ENCODE peak calls at places on chromosome 21, in four cellular contexts. C is spleen, N is SK-N-SH, E is suprapubic skin. D is an unnamed sample. For H3K4me1, the result is how much of the 10 kb centered on the place peaks cover.

GRCh38 chr21:46050651-46051378 is 47.1 kb upstream of the COL6A2 start:
- DNase-seq in C (no peak), N (no peak), E (no peak), D (peak)

GRCh38 chr21:44487831-44488230 is 32.5 kb downstream of the LRRC3 start:
- DNase-seq in C (peak), N (no peak), E (no peak), D (no peak)

GRCh38 chr21:46226920-46227599 is 1.5 kb downstream of the LSS start:
- DNase-seq in C (peak), N (no peak), E (no peak), D (no peak)

GRCh38 chr21:45988366-45989347 is 7.1 kb downstream of the COL6A1 start:
- DNase-seq in C (peak), N (no peak), E (peak), D (no peak)

GRCh38 chr21:29102791-29103257 is 27.6 kb upstream of the MAP3K7CL start:
- DNase-seq in C (no peak), N (no peak), E (no peak), D (no peak)

GRCh38 chr21:35528109-35529042 is 479.3 kb upstream of the RUNX1 start:
- DNase-seq in C (peak), N (no peak), E (no peak), D (peak)

GRCh38 chr21:46540087-46540710 is 64.7 kb downstream of the S100B start:
- DNase-seq in C (no peak), N (no peak), E (no peak), D (no peak)

GRCh38 chr21:44370027-44370735 is 16.8 kb downstream of the TRPM2 start:
- DNase-seq in C (peak), N (peak), E (no peak), D (peak)

GRCh38 chr21:41426656-41427311 is 745 bp downstream of the MX1 start:
- DNase-seq in C (peak), N (peak), E (no peak), D (no peak)

GRCh38 chr21:35086357-35086756 is 37.3 kb upstream of the RUNX1 start:
- DNase-seq in C (no peak), N (no peak), E (no peak), D (no peak)

GRCh38 chr21:18026359-18026758 is 207.2 kb upstream of the C21orf91 start:
- DNase-seq in C (no peak), N (no peak), E (no peak), D (no peak)

GRCh38 chr21:23574932-23575331 is 2032.3 kb downstream of the MRPL39 start:
- DNase-seq in C (no peak), N (no peak), E (no peak), D (no peak)

GRCh38 chr21:45886610-45887026 is 95.0 kb upstream of the COL6A1 start:
- DNase-seq in C (peak), N (no peak), E (no peak), D (no peak)

GRCh38 chr21:15534450-15534886 is 195.3 kb upstream of the USP25 start:
- DNase-seq in C (no peak), N (no peak), E (no peak), D (no peak)

GRCh38 chr21:45512626-45513002 is 29.6 kb downstream of the SLC19A1 start:
- DNase-seq in C (no peak), N (no peak), E (peak), D (no peak)

GRCh38 chr21:36507397-36508018 is 27.6 kb upstream of the CLDN14 start:
- DNase-seq in C (no peak), N (no peak), E (no peak), D (no peak)

GRCh38 chr21:41622831-41623548 is 115.0 kb upstream of the TMPRSS2 start:
- DNase-seq in C (no peak), N (no peak), E (no peak), D (no peak)

GRCh38 chr21:29091032-29091431 is 17.6 kb upstream of the CCT8 start:
- DNase-seq in C (no peak), N (no peak), E (no peak), D (no peak)

GRCh38 chr21:41582298-41582840 is 74.4 kb upstream of the TMPRSS2 start:
- DNase-seq in C (no peak), N (no peak), E (peak), D (no peak)

GRCh38 chr21:45439901-45440461 is 35.0 kb downstream of the COL18A1 start:
- DNase-seq in C (peak), N (no peak), E (no peak), D (no peak)

GRCh38 chr21:17576080-17576835 is 36.4 kb downstream of the BTG3 start:
- DNase-seq in C (no peak), N (peak), E (no peak), D (no peak)

GRCh38 chr21:45887788-45888187 is 93.8 kb upstream of the COL6A1 start:
- DNase-seq in C (peak), N (peak), E (no peak), D (no peak)

GRCh38 chr21:17607684-17608083 is 5.0 kb downstream of the BTG3 start:
- DNase-seq in C (no peak), N (no peak), E (no peak), D (no peak)

GRCh38 chr21:45487891-45488600 is 54.2 kb downstream of the SLC19A1 start:
- DNase-seq in C (no peak), N (no peak), E (no peak), D (no peak)

GRCh38 chr21:16838330-16838729 is 674.5 kb upstream of the CXADR start:
- DNase-seq in C (no peak), N (no peak), E (no peak), D (no peak)

GRCh38 chr21:15094706-15095105 is 29.9 kb upstream of the NRIP1 start:
- DNase-seq in C (no peak), N (no peak), E (no peak), D (no peak)

GRCh38 chr21:15978158-15978805 is 248.5 kb downstream of the USP25 start:
- DNase-seq in C (no peak), N (peak), E (no peak), D (no peak)

GRCh38 chr21:16302851-16303282 is 573.1 kb downstream of the USP25 start:
- DNase-seq in C (no peak), N (no peak), E (no peak), D (no peak)

GRCh38 chr21:36849461-36849860 is 117.0 kb downstream of the HLCS start:
- DNase-seq in C (no peak), N (no peak), E (no peak), D (no peak)

GRCh38 chr21:34989337-34990151 is 59.6 kb downstream of the RUNX1 start:
- DNase-seq in C (no peak), N (no peak), E (no peak), D (no peak)

GRCh38 chr21:15264084-15264483 is 199.3 kb upstream of the NRIP1 start:
- DNase-seq in C (no peak), N (no peak), E (no peak), D (no peak)

GRCh38 chr21:36859744-36860501 is 106.5 kb downstream of the HLCS start:
- DNase-seq in C (peak), N (peak), E (no peak), D (peak)

GRCh38 chr21:37737497-37737896 is 178.8 kb downstream of the KCNJ6 start:
- DNase-seq in C (no peak), N (no peak), E (no peak), D (no peak)

GRCh38 chr21:36773111-36773510 is 74.2 kb downstream of the SIM2 start:
- DNase-seq in C (no peak), N (no peak), E (no peak), D (peak)

GRCh38 chr21:37006521-37007291 is at the start of gene RIPPLY3:
- DNase-seq in C (no peak), N (peak), E (no peak), D (peak)

DNA sequence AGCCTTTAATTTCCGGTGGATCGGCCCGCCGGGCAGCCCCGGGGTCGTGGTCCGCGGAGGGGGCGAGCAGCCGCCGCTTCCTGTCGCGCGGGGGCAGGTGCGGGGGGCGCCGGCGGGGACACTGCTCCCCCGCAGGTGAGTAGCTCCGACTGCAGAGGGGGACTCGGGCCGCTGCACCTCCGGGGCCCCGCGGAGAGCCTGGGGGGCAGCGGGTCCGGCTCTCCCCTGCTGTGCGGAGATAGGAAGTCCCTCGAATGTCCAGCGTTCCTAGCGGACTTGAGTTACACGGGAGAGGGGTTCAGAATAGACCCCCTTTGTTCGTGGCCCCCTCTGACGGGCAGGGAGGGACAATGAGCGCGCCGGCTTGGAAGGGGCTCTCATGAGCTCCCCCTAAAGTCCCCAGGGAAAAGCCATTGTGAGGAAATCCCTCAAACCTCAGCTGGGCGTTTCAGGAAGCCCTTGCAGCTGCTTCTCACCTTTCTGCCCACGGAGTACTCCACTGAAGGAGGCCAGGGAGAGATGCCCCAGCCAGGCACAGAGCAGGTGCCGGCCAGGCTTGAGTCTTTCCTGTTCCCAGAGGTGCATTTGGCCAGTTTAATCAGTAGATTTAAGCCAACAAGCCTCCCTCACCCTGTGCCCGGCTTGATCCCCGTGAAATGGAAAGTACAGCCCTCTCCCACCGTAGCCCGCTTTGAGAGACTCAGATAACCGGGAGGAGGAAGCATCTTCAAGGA is 925 bp downstream of the PDE9A start:
- DNase-seq in C (peak), N (peak), E (no peak), D (peak)
- H3K4me1 ChIP-seq in C (under half), N (under half), E (under half), D (under half)

GRCh38 chr21:25997788-25998611 is 172.6 kb downstream of the APP start:
- DNase-seq in C (no peak), N (no peak), E (no peak), D (no peak)
- TF ChIP-seq POLR2AphosphoS5 in C (no peak), N (no peak), E (no peak), D (no peak)

GRCh38 chr21:20330652-20331051 is 667.6 kb upstream of the NCAM2 start:
- DNase-seq in C (no peak), N (no peak), E (no peak), D (no peak)
- H3K4me3 ChIP-seq in C (no peak), N (no peak), E (no peak), D (no peak)

GRCh38 chr21:38984568-38984967 is 178.8 kb downstream of the ETS2 start:
- DNase-seq in C (no peak), N (peak), E (no peak), D (no peak)
- H3K4me1 ChIP-seq in C (under half), N (under half), E (half or more), D (under half)

GRCh38 chr21:33219961-33220360 is 9.8 kb upstream of the IFNAR2 start:
- DNase-seq in C (no peak), N (no peak), E (no peak), D (no peak)
- TF ChIP-seq POLR2AphosphoS5 in C (no peak), N (no peak), E (no peak), D (no peak)

GRCh38 chr21:33022489-33022827 is 3.3 kb upstream of the OLIG2 start:
- DNase-seq in C (no peak), N (peak), E (no peak), D (peak)

GRCh38 chr21:33021667-33022066 is 4.1 kb upstream of the OLIG2 start:
- DNase-seq in C (no peak), N (no peak), E (no peak), D (no peak)

GRCh38 chr21:33024278-33025103 is 1.2 kb upstream of the OLIG2 start:
- DNase-seq in C (no peak), N (peak), E (no peak), D (no peak)

GRCh38 chr21:33023574-33024277 is 2.0 kb upstream of the OLIG2 start:
- DNase-seq in C (no peak), N (peak), E (no peak), D (peak)

DNA sequence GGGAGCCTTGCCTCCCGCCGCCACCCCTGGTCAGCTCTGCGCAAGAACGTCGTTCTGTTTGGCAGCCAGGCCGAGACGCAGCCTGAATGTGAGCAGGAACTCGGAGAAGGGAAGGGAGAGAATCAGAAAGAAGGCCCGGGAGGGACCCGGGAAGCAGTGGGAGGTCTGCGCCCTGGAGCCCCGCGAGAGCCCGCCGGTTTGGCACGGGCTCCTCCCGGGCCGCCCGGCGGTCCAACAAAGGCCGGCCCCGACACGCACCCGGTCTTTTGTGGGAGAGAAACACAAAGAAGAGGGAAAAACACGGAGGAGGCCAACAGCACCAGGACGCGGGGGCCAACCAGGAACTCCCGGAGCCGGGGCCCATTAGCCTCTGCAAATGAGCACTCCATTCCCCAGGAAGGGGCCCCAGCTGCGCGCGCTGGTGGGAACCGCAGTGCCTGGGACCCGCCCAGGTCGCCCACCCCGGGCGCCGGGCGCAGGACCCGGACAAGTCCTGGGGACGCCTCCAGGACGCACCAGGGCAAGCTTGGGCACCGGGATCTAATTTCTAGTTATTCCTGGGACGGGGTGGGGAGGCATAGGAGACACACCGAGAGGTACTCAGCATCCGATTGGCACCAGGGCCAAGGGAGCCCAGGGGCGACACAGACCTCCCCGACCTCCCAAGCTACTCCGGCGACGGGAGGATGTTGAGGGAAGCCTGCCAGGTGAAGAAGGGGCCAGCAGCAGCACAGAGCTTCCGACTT is 2.7 kb upstream of the OLIG2 start:
- DNase-seq in C (no peak), N (peak), E (no peak), D (peak)
- H3K4me3 ChIP-seq in C (no peak), N (no peak), E (peak), D (no peak)

GRCh38 chr21:32185726-32186125 is 93.1 kb downstream of the MIS18A start:
- DNase-seq in C (no peak), N (no peak), E (no peak), D (no peak)

GRCh38 chr21:32184485-32184884 is 94.4 kb downstream of the MIS18A start:
- DNase-seq in C (no peak), N (no peak), E (no peak), D (no peak)

GRCh38 chr21:32186843-32187242 is 92.0 kb downstream of the MIS18A start:
- DNase-seq in C (no peak), N (no peak), E (no peak), D (no peak)

GRCh38 chr21:32184059-32184458 is 94.8 kb downstream of the MIS18A start:
- DNase-seq in C (no peak), N (peak), E (no peak), D (no peak)

GRCh38 chr21:32185103-32185502 is 93.7 kb downstream of the MIS18A start:
- DNase-seq in C (no peak), N (no peak), E (no peak), D (no peak)
- H3K4me1 ChIP-seq in C (under half), N (under half), E (under half), D (under half)

D was measured in upper lobe of left lung.